ENCODE peak calls at places on chromosomes 13 and 19, in eight cellular contexts. H is PC-9; G is heart right ventricle; Z is uterus; K is fibroblast of lung; J is body of pancreas; S is left ventricle myocardium inferior; U is effector memory CD4-positive, alpha-beta T cell. F is an unnamed sample.

GRCh38 chr19:55042688-55043087 is 4.6 kb upstream of the GP6 start:
- DNase-seq in H (no peak), G (no peak), Z (no peak), K (no peak), J (no peak), S (no peak), U (no peak), F (no peak)

GRCh38 chr13:70080030-70080429 is 27.6 kb upstream of the ATXN8OS start:
- DNase-seq in H (no peak), G (peak; percentile 62), Z (no peak), K (peak; percentile 0), J (no peak), S (peak; percentile 32), U (no peak), F (no peak)

GRCh38 chr13:91623151-91623550 is 224.7 kb downstream of the GPC5 start:
- DNase-seq in H (no peak), G (no peak), Z (no peak), K (no peak), J (no peak), S (no peak), U (no peak), F (no peak)

GRCh38 chr19:30047355-30047895 is 105.4 kb downstream of the URI1 start:
- DNase-seq in H (no peak), G (no peak), Z (no peak), K (no peak), J (no peak), S (no peak), U (no peak), F (no peak)

GRCh38 chr19:4007021-4007835 is at the start of gene PIAS4:
- DNase-seq in H (peak; percentile 91), G (peak; percentile 95), Z (peak; percentile 94), K (peak; percentile 86), J (peak; percentile 96), S (peak; percentile 96), U (peak; percentile 93), F (peak; percentile 59)

GRCh38 chr13:81872581-81872980 is 1531.7 kb upstream of the SPRY2 start:
- DNase-seq in H (peak; percentile 3), G (no peak), Z (no peak), K (no peak), J (no peak), S (no peak), U (no peak), F (peak; percentile 24)

GRCh38 chr13:110719036-110719710 is 5.7 kb downstream of the ING1 start:
- DNase-seq in H (no peak), G (no peak), Z (no peak), K (no peak), J (no peak), S (no peak), U (no peak), F (no peak)

GRCh38 chr13:35225582-35225981 is 250.9 kb downstream of the MAB21L1 start:
- DNase-seq in H (no peak), G (no peak), Z (no peak), K (no peak), J (no peak), S (no peak), U (no peak), F (no peak)

GRCh38 chr13:75359266-75359665 is 122.7 kb downstream of the TBC1D4 start:
- DNase-seq in H (peak; percentile 11), G (no peak), Z (no peak), K (peak; percentile 98), J (no peak), S (no peak), U (no peak), F (no peak)

GRCh38 chr19:32219392-32219791 is 126.0 kb upstream of the ZNF507 start:
- DNase-seq in H (no peak), G (no peak), Z (no peak), K (no peak), J (no peak), S (no peak), U (no peak), F (no peak)

GRCh38 chr13:40348096-40348679 is 318.3 kb downstream of the FOXO1 start:
- DNase-seq in H (no peak), G (no peak), Z (no peak), K (peak; percentile 39), J (no peak), S (no peak), U (no peak), F (no peak)

GRCh38 chr19:56692496-56692895 is 20.9 kb upstream of the ZNF835 start:
- DNase-seq in H (no peak), G (no peak), Z (no peak), K (no peak), J (no peak), S (no peak), U (no peak), F (no peak)

GRCh38 chr19:34345934-34346333 is 19.1 kb upstream of the GPI start:
- DNase-seq in H (peak; percentile 81), G (peak; percentile 49), Z (no peak), K (peak; percentile 42), J (peak; percentile 74), S (peak; percentile 54), U (peak; percentile 39), F (peak; percentile 37)

GRCh38 chr13:45737571-45738002 is 35.5 kb downstream of the CBY2 start:
- DNase-seq in H (no peak), G (no peak), Z (no peak), K (no peak), J (no peak), S (no peak), U (no peak), F (no peak)

GRCh38 chr19:56671613-56671994 is at the start of gene ZNF835:
- DNase-seq in H (no peak), G (peak; percentile 95), Z (peak; percentile 94), K (peak; percentile 2), J (peak; percentile 88), S (peak; percentile 97), U (peak; percentile 45), F (no peak)

GRCh38 chr19:14442904-14443631 is 10.0 kb downstream of the PKN1 start:
- DNase-seq in H (no peak), G (no peak), Z (no peak), K (no peak), J (no peak), S (no peak), U (no peak), F (no peak)

DNA sequence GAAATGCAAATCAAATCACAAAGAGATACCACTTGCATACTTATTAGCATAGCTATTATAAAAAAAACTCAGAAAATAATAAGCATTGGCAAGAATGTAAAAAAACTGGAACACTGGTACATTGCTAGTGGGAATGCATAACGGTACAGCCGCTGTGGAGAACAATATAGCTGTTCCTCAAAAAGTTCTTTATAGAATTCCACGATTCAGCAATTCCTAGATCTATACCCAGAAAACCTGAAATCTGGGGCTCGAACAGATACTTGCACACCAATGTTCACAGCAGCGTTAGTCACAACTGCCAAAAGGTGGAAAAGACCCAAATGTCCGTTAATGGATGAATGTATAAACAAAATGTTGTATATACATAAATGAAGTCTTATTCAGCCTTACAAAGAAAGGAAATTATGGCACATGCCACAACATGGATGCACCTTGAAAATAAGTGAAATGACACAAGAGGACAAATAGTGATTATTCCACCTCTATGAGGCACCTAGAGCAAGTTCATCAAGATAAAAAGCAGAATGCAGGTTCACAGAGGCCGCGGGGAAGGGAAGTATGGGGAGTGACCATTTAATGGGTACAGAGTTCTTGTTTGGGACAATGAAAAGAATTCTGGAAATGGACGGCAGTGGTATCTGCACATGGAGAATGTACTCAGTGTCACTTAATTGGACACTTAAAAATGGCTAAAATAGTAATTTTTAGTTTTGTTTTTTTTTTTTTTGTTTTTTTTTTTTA is 107.2 kb downstream of the USP12 start:
- DNase-seq in H (no peak), G (no peak), Z (no peak), K (no peak), J (no peak), S (no peak), U (no peak), F (no peak)
- H3K36me3 ChIP-seq in H (peaks cover 4% of the 10 kb centered on the region), G (peaks cover 19% of the 10 kb centered on the region), Z (no peaks in the 10 kb centered on the region), K (no peaks in the 10 kb centered on the region), J (no peaks in the 10 kb centered on the region), S (peaks cover 14% of the 10 kb centered on the region), U (peaks cover 3% of the 10 kb centered on the region), F (no peaks in the 10 kb centered on the region)

GRCh38 chr19:52963229-52963760 is 614 bp upstream of the ZNF816 start:
- DNase-seq in H (no peak), G (no peak), Z (peak; percentile 20), K (no peak), J (peak; percentile 21), S (peak; percentile 20), U (no peak), F (no peak)
- H3K27ac ChIP-seq in H (no peak overlapping the region), G (peak overlapping the region; percentile 69), Z (peak overlapping the region; percentile 85), K (no peak overlapping the region), J (peak overlapping the region; percentile 68), S (peak overlapping the region; percentile 90), U (peak overlapping the region; percentile 65), F (no peak overlapping the region)

GRCh38 chr19:47750752-47751151 is 5.4 kb downstream of the NOP53 start:
- DNase-seq in H (no peak), G (no peak), Z (no peak), K (no peak), J (no peak), S (no peak), U (no peak), F (no peak)
- H3K36me3 ChIP-seq in H (peaks cover 70% of the 10 kb centered on the region), G (peaks cover 93% of the 10 kb centered on the region), Z (no peaks in the 10 kb centered on the region), K (peaks cover 34% of the 10 kb centered on the region), J (peaks cover 40% of the 10 kb centered on the region), S (peaks cover 87% of the 10 kb centered on the region), U (peaks cover 82% of the 10 kb centered on the region), F (peaks cover 82% of the 10 kb centered on the region)

GRCh38 chr13:98420560-98421175 is 156.2 kb downstream of the STK24 start:
- DNase-seq in H (no peak), G (no peak), Z (no peak), K (no peak), J (peak; percentile 6), S (no peak), U (no peak), F (no peak)

GRCh38 chr13:98422046-98422445 is 154.9 kb downstream of the STK24 start:
- DNase-seq in H (no peak), G (no peak), Z (no peak), K (no peak), J (peak; percentile 6), S (no peak), U (no peak), F (no peak)

GRCh38 chr13:98423417-98423816 is 153.5 kb downstream of the STK24 start:
- DNase-seq in H (no peak), G (no peak), Z (no peak), K (no peak), J (peak; percentile 36), S (no peak), U (no peak), F (no peak)

GRCh38 chr13:98416408-98416807 is 160.5 kb downstream of the STK24 start:
- DNase-seq in H (peak; percentile 68), G (no peak), Z (no peak), K (no peak), J (peak; percentile 93), S (no peak), U (no peak), F (no peak)

DNA sequence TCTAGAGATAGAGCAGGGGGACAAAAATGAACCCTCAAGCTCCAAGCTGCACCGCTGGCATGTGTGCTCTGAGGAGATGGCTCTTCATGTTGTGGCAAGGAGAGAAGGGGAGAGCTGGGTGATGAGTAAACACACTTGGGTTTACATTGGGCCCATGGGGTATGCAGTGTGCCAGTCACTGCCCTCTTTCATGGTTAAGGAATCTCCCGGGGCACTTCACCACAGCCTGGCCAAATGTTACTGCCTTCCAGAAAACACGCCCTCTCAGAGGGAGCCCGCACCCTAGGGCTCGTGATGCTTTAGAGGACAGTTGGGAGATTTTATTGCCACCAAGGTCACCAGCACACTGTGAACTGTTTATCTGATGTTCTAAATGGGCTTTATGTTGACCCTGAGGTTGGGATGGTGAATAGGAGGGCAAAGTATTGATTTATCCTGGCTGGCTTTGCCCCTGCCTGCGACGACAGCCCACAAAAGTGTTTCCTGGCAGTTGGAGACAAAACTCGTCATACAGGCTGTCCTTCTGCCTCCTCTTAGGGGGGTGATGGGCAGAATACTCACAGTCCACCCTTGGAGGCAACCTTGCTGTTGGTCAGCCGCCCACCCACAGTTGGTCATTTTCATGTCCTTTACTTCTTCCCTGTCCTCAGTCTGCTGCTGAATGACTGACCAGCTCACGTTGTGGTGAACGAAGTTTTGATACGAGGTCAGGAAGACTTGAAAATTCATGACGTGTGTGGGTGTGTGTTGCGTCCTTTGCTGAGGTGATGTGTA is 156.9 kb downstream of the STK24 start:
- DNase-seq in H (no peak), G (no peak), Z (no peak), K (peak; percentile 16), J (peak; percentile 5), S (no peak), U (no peak), F (no peak)
- H3K27ac ChIP-seq in H (no peak overlapping the region), G (no peak overlapping the region), Z (no peak overlapping the region), K (no peak overlapping the region), J (peak overlapping the region; percentile 43), S (no peak overlapping the region), U (no peak overlapping the region), F (no peak overlapping the region)

F was measured in SK-N-MC.